ENCODE peak calls at places on chromosomes 4 and X, in seven cellular contexts. H is neural crest cell, M is WERI-Rb-1, Q is left ventricle myocardium inferior, V is progenitor cell of endocrine pancreas, D is nephron progenitor cell, T is lower leg skin. L is an unnamed sample.
A peak's percentile ranks its signal among the peaks of the same experiment; 100 is the strongest.

GRCh38 chrX:8906299-8906698 is 105.1 kb upstream of the FAM9A start:
- DNase-seq in M (no peak), T (no peak), H (no peak), D (no peak), Q (no peak), V (no peak), L (no peak)

GRCh38 chr4:148834804-148835598 is 392.8 kb upstream of the NR3C2 start:
- DNase-seq in Q (no peak), M (no peak), D (no peak), V (no peak), H (no peak), T (no peak), L (no peak)

GRCh38 chrX:150841466-150842197 is 56.8 kb downstream of the CD99L2 start:
- DNase-seq in H (no peak), T (no peak), V (no peak), Q (no peak), D (no peak), M (no peak), L (no peak)

GRCh38 chrX:132413459-132413858 is 75.4 kb downstream of the MBNL3 start:
- DNase-seq in D (no peak), H (no peak), M (no peak), Q (no peak), V (no peak), T (no peak), L (peak; percentile 13)

GRCh38 chr4:159175165-159175988 is 72.5 kb downstream of the RAPGEF2 start:
- DNase-seq in D (peak; percentile 59), M (peak; percentile 68), Q (peak; percentile 36), H (peak; percentile 50), T (peak; percentile 88), V (peak; percentile 39), L (peak; percentile 67)

GRCh38 chr4:61714387-61714890 is 514.3 kb downstream of the ADGRL3 start:
- DNase-seq in Q (no peak), H (no peak), T (no peak), D (no peak), M (no peak), V (no peak), L (no peak)

GRCh38 chrX:105179644-105180043 is 40.9 kb downstream of the TEX13A start:
- DNase-seq in H (no peak), V (no peak), Q (no peak), D (no peak), T (no peak), M (no peak), L (no peak)

GRCh38 chrX:44105228-44105913 is 132.2 kb upstream of the NDP start:
- DNase-seq in M (peak; percentile 22), Q (no peak), D (no peak), H (no peak), T (no peak), V (no peak), L (no peak)

DNA sequence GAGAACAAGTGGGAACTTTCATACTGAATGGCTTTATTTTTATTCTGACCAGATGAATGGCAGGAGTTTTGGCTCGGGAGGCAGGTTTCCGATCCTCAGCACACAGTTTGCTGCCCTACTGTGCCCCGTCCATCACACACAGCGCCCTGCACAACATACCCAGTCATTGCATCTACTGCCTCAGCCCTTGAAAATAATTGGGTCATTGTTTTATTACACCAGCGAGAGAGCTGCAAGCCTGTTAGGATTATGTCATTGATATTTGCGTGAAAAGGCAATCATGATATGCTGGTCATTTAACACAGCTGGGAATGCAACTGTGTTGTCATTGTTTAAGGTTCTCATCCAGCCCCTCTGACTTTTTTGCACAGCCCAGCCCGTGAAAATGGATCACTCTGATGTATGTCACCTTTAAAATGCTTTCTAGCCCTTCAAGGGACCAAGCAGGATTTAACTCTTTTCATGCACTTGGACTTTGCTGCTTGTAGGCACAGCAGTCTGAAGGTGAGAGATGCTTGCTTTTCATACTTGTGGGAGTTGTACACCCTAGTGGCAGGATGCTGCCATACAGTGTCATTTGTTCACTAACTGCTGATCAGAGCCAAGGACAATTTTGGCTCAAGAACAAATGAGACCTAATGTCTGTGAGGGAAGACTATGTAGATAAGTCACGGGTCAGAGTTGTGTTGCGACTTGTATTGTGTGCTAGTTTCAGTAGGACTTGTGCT is 62.3 kb downstream of the RTL9 start:
- DNase-seq in H (peak; percentile 20), Q (no peak), T (no peak), M (no peak), V (no peak), D (no peak), L (peak; percentile 5)
- TF ChIP-seq CTCF in H (peak; percentile 58), Q (no peak), T (no peak), M (peak; percentile 31), V (peak; percentile 58), D (peak; percentile 40), L (peak; percentile 50)

GRCh38 chrX:71653344-71653743 is 14.0 kb upstream of the LOC101059915 start:
- DNase-seq in V (no peak), T (no peak), D (no peak), Q (no peak), H (no peak), M (no peak), L (no peak)

GRCh38 chrX:71652405-71652804 is 14.9 kb upstream of the LOC101059915 start:
- DNase-seq in M (peak; percentile 50), T (no peak), Q (no peak), D (peak; percentile 41), H (peak; percentile 51), V (no peak), L (peak; percentile 54)

DNA sequence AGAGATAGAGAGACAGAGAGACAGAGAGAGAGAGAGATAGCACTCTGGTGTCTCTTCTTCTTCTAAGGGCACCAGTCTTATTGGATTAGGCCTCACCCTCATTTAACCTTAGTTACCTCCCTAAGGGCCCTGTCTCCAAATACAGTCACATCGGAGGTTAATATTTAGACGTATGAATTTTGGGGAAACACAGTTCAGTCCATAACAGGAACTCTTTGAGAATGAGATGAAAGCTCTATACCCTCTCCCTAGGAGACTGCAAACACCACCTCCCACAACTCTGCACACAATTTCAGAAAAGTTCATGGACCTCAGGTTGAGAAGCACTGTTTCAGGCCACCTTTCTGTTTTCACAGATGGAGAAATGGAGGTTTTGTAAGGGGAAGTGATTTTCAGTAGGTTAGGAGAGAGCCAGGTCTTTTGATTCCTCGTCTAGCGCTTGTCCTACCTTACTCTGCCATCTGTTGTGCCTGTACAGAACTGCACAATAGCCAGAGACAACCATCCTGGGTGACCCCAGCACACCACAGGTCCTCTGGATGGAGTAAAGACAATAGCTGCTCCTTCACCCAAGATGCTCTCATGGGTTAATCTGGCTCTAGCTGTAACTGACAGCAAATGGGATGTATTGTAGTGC is 16.9 kb upstream of the LOC101059915 start:
- DNase-seq in Q (no peak), M (peak; percentile 29), T (no peak), D (no peak), H (no peak), V (no peak), L (no peak)
- TF ChIP-seq CTCF in Q (peak; percentile 47), M (peak; percentile 62), T (no peak), D (no peak), H (no peak), V (peak; percentile 15), L (no peak)

DNA sequence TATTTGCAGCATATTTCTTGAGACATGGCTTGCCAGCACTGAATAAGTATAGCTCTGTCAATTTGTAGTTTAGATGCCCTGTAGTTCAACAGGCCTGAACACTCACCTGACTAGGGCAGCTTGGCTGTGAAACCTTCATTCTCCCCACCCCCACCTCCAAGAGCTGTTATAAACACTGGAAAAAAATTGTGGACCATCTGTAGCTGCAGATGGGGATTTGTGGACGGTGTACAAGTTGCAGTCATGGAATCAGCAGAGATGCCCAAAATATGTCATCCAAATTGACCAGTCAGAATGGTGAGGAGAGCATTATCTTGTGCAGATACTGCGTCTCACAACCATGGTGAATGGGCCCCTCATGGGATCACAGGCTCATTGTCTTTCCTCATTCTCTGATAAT is 76.2 kb upstream of the PAQR3 start:
- DNase-seq in Q (no peak), T (no peak), D (no peak), M (peak; percentile 43), H (no peak), V (no peak), L (no peak)
- TF ChIP-seq CTCF in Q (no peak), T (no peak), D (no peak), M (no peak), H (no peak), V (no peak), L (no peak)

DNA sequence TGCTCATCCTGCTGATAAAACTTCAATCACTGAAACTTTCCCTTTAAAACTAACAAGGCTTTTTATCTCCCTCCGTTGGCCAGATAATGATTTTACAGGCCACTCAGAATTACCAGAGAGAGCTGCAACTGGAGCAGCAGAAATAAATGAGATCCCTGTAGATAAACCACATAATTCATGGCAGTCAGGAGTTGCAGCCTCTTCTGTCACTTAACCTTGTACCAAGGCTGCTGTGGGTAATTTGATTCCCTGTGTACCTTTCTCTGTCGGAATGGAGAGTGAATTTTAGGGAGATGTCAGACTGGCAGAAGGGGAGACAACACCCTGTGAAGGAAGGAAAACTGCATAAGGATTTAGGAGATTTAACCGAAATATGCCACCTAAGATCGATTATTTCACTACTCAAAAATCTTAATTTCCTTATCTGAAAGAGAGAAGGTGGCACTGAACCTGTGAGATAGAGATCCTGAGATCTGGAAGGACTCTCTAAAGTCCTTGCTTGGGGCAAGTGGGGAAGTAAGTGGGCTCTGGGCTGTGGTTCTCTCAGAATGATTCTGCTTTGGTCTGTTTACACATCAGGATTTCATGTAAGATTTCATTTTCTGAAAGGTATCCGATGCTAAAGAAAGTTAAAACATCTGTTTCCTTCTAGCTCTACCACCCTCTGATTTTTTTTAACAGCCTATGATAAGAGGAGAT is 14.3 kb upstream of the TSPAN5 start:
- DNase-seq in D (no peak), H (no peak), T (no peak), Q (no peak), M (no peak), V (no peak), L (no peak)
- TF ChIP-seq CTCF in D (no peak), H (no peak), T (no peak), Q (no peak), M (no peak), V (no peak), L (no peak)

GRCh38 chr4:141258558-141258957 is 37.9 kb downstream of the ZNF330 start:
- DNase-seq in M (no peak), H (no peak), D (no peak), Q (no peak), T (no peak), V (no peak), L (no peak)

GRCh38 chr4:141255016-141255415 is 34.3 kb downstream of the ZNF330 start:
- DNase-seq in M (no peak), Q (no peak), H (no peak), D (no peak), V (no peak), T (no peak), L (no peak)

GRCh38 chr4:141254326-141254725 is 33.6 kb downstream of the ZNF330 start:
- DNase-seq in Q (no peak), M (peak; percentile 25), T (no peak), V (no peak), D (no peak), H (no peak), L (no peak)
- TF ChIP-seq CTCF in Q (no peak), M (peak; percentile 54), T (no peak), V (peak; percentile 22), D (no peak), H (no peak), L (peak; percentile 11)